ENCODE peak calls at places on chromosomes 2 and 18, in ten cellular contexts. One of them, this sample, is unnamed.
A peak's percentile ranks its signal among the peaks of the same experiment; 100 is the strongest.

GRCh38 chr2:31810200-31810917 is 200.4 kb downstream of the MEMO1 start:
- DNase-seq in GM12865: no peak
- DNase-seq in EL: no peak
- DNase-seq in C1 segment of cervical spinal cord: no peak
- DNase-seq in activated T-cell treated with anti-CD3 and anti-CD28 coated beads, Interleukin-2, amount 50 U/mL, for 72 hours: no peak
- DNase-seq in stimulated activated CD8-positive, alpha-beta memory T cell treated with anti-CD3 and anti-CD28 coated beads, Interleukin-7, amount 100 ng/mL, for 1 hour: no peak
- DNase-seq in activated CD8-positive, alpha-beta memory T cell treated with anti-CD3 and anti-CD28 coated beads, Interleukin-2, amount 10 ng/mL, durations not matched to agents 7 days and 5 days: no peak
- DNase-seq in NCI-H1105 treated with DMSO at 0.1 percent for 48 hours: no peak
- DNase-seq in posterior cingulate gyrus: no peak
- DNase-seq in activated naive CD8-positive, alpha-beta T cell treated with anti-CD3 and anti-CD28 coated beads, Interleukin-2, amount 50 U/mL, for 16 hours: no peak
- DNase-seq in this sample: no peak

GRCh38 chr18:62788891-62789290 is 73.5 kb downstream of the PHLPP1 start:
- DNase-seq in GM12865: no peak
- DNase-seq in stimulated activated CD8-positive, alpha-beta memory T cell treated with anti-CD3 and anti-CD28 coated beads, Interleukin-7, amount 100 ng/mL, for 1 hour: no peak
- DNase-seq in posterior cingulate gyrus: no peak
- DNase-seq in activated T-cell treated with anti-CD3 and anti-CD28 coated beads, Interleukin-2, amount 50 U/mL, for 72 hours: no peak
- DNase-seq in activated naive CD8-positive, alpha-beta T cell treated with anti-CD3 and anti-CD28 coated beads, Interleukin-2, amount 50 U/mL, for 16 hours: no peak
- DNase-seq in activated CD8-positive, alpha-beta memory T cell treated with anti-CD3 and anti-CD28 coated beads, Interleukin-2, amount 10 ng/mL, durations not matched to agents 7 days and 5 days: no peak
- DNase-seq in C1 segment of cervical spinal cord: no peak
- DNase-seq in EL: peak; percentile 13
- DNase-seq in NCI-H1105 treated with DMSO at 0.1 percent for 48 hours: no peak
- DNase-seq in this sample: no peak

GRCh38 chr2:223591596-223591995 is 10.6 kb downstream of the SCG2 start:
- DNase-seq in NCI-H1105 treated with DMSO at 0.1 percent for 48 hours: peak; percentile 88
- DNase-seq in stimulated activated CD8-positive, alpha-beta memory T cell treated with anti-CD3 and anti-CD28 coated beads, Interleukin-7, amount 100 ng/mL, for 1 hour: no peak
- DNase-seq in EL: peak; percentile 43
- DNase-seq in posterior cingulate gyrus: no peak
- DNase-seq in activated T-cell treated with anti-CD3 and anti-CD28 coated beads, Interleukin-2, amount 50 U/mL, for 72 hours: no peak
- DNase-seq in activated naive CD8-positive, alpha-beta T cell treated with anti-CD3 and anti-CD28 coated beads, Interleukin-2, amount 50 U/mL, for 16 hours: no peak
- DNase-seq in C1 segment of cervical spinal cord: no peak
- DNase-seq in activated CD8-positive, alpha-beta memory T cell treated with anti-CD3 and anti-CD28 coated beads, Interleukin-2, amount 10 ng/mL, durations not matched to agents 7 days and 5 days: no peak
- DNase-seq in GM12865: no peak
- DNase-seq in this sample: no peak

GRCh38 chr2:216761119-216761518 is 65.8 kb upstream of the IGFBP5 start:
- DNase-seq in activated naive CD8-positive, alpha-beta T cell treated with anti-CD3 and anti-CD28 coated beads, Interleukin-2, amount 50 U/mL, for 16 hours: no peak
- DNase-seq in stimulated activated CD8-positive, alpha-beta memory T cell treated with anti-CD3 and anti-CD28 coated beads, Interleukin-7, amount 100 ng/mL, for 1 hour: no peak
- DNase-seq in posterior cingulate gyrus: no peak
- DNase-seq in activated CD8-positive, alpha-beta memory T cell treated with anti-CD3 and anti-CD28 coated beads, Interleukin-2, amount 10 ng/mL, durations not matched to agents 7 days and 5 days: no peak
- DNase-seq in C1 segment of cervical spinal cord: no peak
- DNase-seq in EL: no peak
- DNase-seq in GM12865: no peak
- DNase-seq in NCI-H1105 treated with DMSO at 0.1 percent for 48 hours: no peak
- DNase-seq in activated T-cell treated with anti-CD3 and anti-CD28 coated beads, Interleukin-2, amount 50 U/mL, for 72 hours: no peak
- DNase-seq in this sample: no peak

GRCh38 chr18:47427951-47428350 is 176.5 kb upstream of the SKOR2 start:
- DNase-seq in activated T-cell treated with anti-CD3 and anti-CD28 coated beads, Interleukin-2, amount 50 U/mL, for 72 hours: no peak
- DNase-seq in stimulated activated CD8-positive, alpha-beta memory T cell treated with anti-CD3 and anti-CD28 coated beads, Interleukin-7, amount 100 ng/mL, for 1 hour: no peak
- DNase-seq in activated CD8-positive, alpha-beta memory T cell treated with anti-CD3 and anti-CD28 coated beads, Interleukin-2, amount 10 ng/mL, durations not matched to agents 7 days and 5 days: no peak
- DNase-seq in posterior cingulate gyrus: no peak
- DNase-seq in GM12865: no peak
- DNase-seq in C1 segment of cervical spinal cord: no peak
- DNase-seq in activated naive CD8-positive, alpha-beta T cell treated with anti-CD3 and anti-CD28 coated beads, Interleukin-2, amount 50 U/mL, for 16 hours: no peak
- DNase-seq in EL: no peak
- DNase-seq in NCI-H1105 treated with DMSO at 0.1 percent for 48 hours: no peak
- DNase-seq in this sample: no peak

GRCh38 chr2:231058761-231059550 is 2.3 kb downstream of the PSMD1 start:
- DNase-seq in activated T-cell treated with anti-CD3 and anti-CD28 coated beads, Interleukin-2, amount 50 U/mL, for 72 hours: no peak
- DNase-seq in posterior cingulate gyrus: no peak
- DNase-seq in stimulated activated CD8-positive, alpha-beta memory T cell treated with anti-CD3 and anti-CD28 coated beads, Interleukin-7, amount 100 ng/mL, for 1 hour: no peak
- DNase-seq in NCI-H1105 treated with DMSO at 0.1 percent for 48 hours: no peak
- DNase-seq in C1 segment of cervical spinal cord: no peak
- DNase-seq in EL: no peak
- DNase-seq in activated CD8-positive, alpha-beta memory T cell treated with anti-CD3 and anti-CD28 coated beads, Interleukin-2, amount 10 ng/mL, durations not matched to agents 7 days and 5 days: no peak
- DNase-seq in activated naive CD8-positive, alpha-beta T cell treated with anti-CD3 and anti-CD28 coated beads, Interleukin-2, amount 50 U/mL, for 16 hours: no peak
- DNase-seq in GM12865: no peak
- DNase-seq in this sample: no peak

GRCh38 chr2:69118609-69119008 is 105.6 kb downstream of the ANTXR1 start:
- DNase-seq in activated naive CD8-positive, alpha-beta T cell treated with anti-CD3 and anti-CD28 coated beads, Interleukin-2, amount 50 U/mL, for 16 hours: no peak
- DNase-seq in posterior cingulate gyrus: no peak
- DNase-seq in activated CD8-positive, alpha-beta memory T cell treated with anti-CD3 and anti-CD28 coated beads, Interleukin-2, amount 10 ng/mL, durations not matched to agents 7 days and 5 days: no peak
- DNase-seq in EL: no peak
- DNase-seq in C1 segment of cervical spinal cord: no peak
- DNase-seq in GM12865: no peak
- DNase-seq in stimulated activated CD8-positive, alpha-beta memory T cell treated with anti-CD3 and anti-CD28 coated beads, Interleukin-7, amount 100 ng/mL, for 1 hour: no peak
- DNase-seq in activated T-cell treated with anti-CD3 and anti-CD28 coated beads, Interleukin-2, amount 50 U/mL, for 72 hours: no peak
- DNase-seq in NCI-H1105 treated with DMSO at 0.1 percent for 48 hours: no peak
- DNase-seq in this sample: no peak

GRCh38 chr2:216774620-216775019 is 79.3 kb upstream of the IGFBP5 start:
- DNase-seq in activated CD8-positive, alpha-beta memory T cell treated with anti-CD3 and anti-CD28 coated beads, Interleukin-2, amount 10 ng/mL, durations not matched to agents 7 days and 5 days: no peak
- DNase-seq in NCI-H1105 treated with DMSO at 0.1 percent for 48 hours: no peak
- DNase-seq in activated naive CD8-positive, alpha-beta T cell treated with anti-CD3 and anti-CD28 coated beads, Interleukin-2, amount 50 U/mL, for 16 hours: no peak
- DNase-seq in C1 segment of cervical spinal cord: no peak
- DNase-seq in posterior cingulate gyrus: no peak
- DNase-seq in GM12865: no peak
- DNase-seq in activated T-cell treated with anti-CD3 and anti-CD28 coated beads, Interleukin-2, amount 50 U/mL, for 72 hours: no peak
- DNase-seq in stimulated activated CD8-positive, alpha-beta memory T cell treated with anti-CD3 and anti-CD28 coated beads, Interleukin-7, amount 100 ng/mL, for 1 hour: no peak
- DNase-seq in EL: peak; percentile 91
- DNase-seq in this sample: no peak

GRCh38 chr2:60047347-60047746 is 506.1 kb downstream of the BCL11A start:
- DNase-seq in activated T-cell treated with anti-CD3 and anti-CD28 coated beads, Interleukin-2, amount 50 U/mL, for 72 hours: no peak
- DNase-seq in NCI-H1105 treated with DMSO at 0.1 percent for 48 hours: no peak
- DNase-seq in stimulated activated CD8-positive, alpha-beta memory T cell treated with anti-CD3 and anti-CD28 coated beads, Interleukin-7, amount 100 ng/mL, for 1 hour: no peak
- DNase-seq in C1 segment of cervical spinal cord: no peak
- DNase-seq in activated naive CD8-positive, alpha-beta T cell treated with anti-CD3 and anti-CD28 coated beads, Interleukin-2, amount 50 U/mL, for 16 hours: no peak
- DNase-seq in activated CD8-positive, alpha-beta memory T cell treated with anti-CD3 and anti-CD28 coated beads, Interleukin-2, amount 10 ng/mL, durations not matched to agents 7 days and 5 days: no peak
- DNase-seq in EL: no peak
- DNase-seq in posterior cingulate gyrus: no peak
- DNase-seq in GM12865: no peak
- DNase-seq in this sample: no peak

GRCh38 chr2:236417150-236417549 is 152.5 kb upstream of the ACKR3 start:
- DNase-seq in posterior cingulate gyrus: no peak
- DNase-seq in NCI-H1105 treated with DMSO at 0.1 percent for 48 hours: no peak
- DNase-seq in activated T-cell treated with anti-CD3 and anti-CD28 coated beads, Interleukin-2, amount 50 U/mL, for 72 hours: no peak
- DNase-seq in C1 segment of cervical spinal cord: no peak
- DNase-seq in stimulated activated CD8-positive, alpha-beta memory T cell treated with anti-CD3 and anti-CD28 coated beads, Interleukin-7, amount 100 ng/mL, for 1 hour: no peak
- DNase-seq in EL: no peak
- DNase-seq in activated CD8-positive, alpha-beta memory T cell treated with anti-CD3 and anti-CD28 coated beads, Interleukin-2, amount 10 ng/mL, durations not matched to agents 7 days and 5 days: no peak
- DNase-seq in GM12865: no peak
- DNase-seq in activated naive CD8-positive, alpha-beta T cell treated with anti-CD3 and anti-CD28 coated beads, Interleukin-2, amount 50 U/mL, for 16 hours: no peak
- DNase-seq in this sample: no peak

GRCh38 chr2:25187729-25188350 is 19.5 kb upstream of the POMC start:
- DNase-seq in stimulated activated CD8-positive, alpha-beta memory T cell treated with anti-CD3 and anti-CD28 coated beads, Interleukin-7, amount 100 ng/mL, for 1 hour: no peak
- DNase-seq in activated CD8-positive, alpha-beta memory T cell treated with anti-CD3 and anti-CD28 coated beads, Interleukin-2, amount 10 ng/mL, durations not matched to agents 7 days and 5 days: no peak
- DNase-seq in NCI-H1105 treated with DMSO at 0.1 percent for 48 hours: no peak
- DNase-seq in activated T-cell treated with anti-CD3 and anti-CD28 coated beads, Interleukin-2, amount 50 U/mL, for 72 hours: no peak
- DNase-seq in activated naive CD8-positive, alpha-beta T cell treated with anti-CD3 and anti-CD28 coated beads, Interleukin-2, amount 50 U/mL, for 16 hours: no peak
- DNase-seq in EL: no peak
- DNase-seq in posterior cingulate gyrus: no peak
- DNase-seq in GM12865: no peak
- DNase-seq in C1 segment of cervical spinal cord: no peak
- DNase-seq in this sample: no peak

GRCh38 chr2:159695798-159696448 is 16.4 kb upstream of the MARCHF7 start:
- DNase-seq in NCI-H1105 treated with DMSO at 0.1 percent for 48 hours: no peak
- DNase-seq in posterior cingulate gyrus: no peak
- DNase-seq in EL: no peak
- DNase-seq in activated CD8-positive, alpha-beta memory T cell treated with anti-CD3 and anti-CD28 coated beads, Interleukin-2, amount 10 ng/mL, durations not matched to agents 7 days and 5 days: no peak
- DNase-seq in activated naive CD8-positive, alpha-beta T cell treated with anti-CD3 and anti-CD28 coated beads, Interleukin-2, amount 50 U/mL, for 16 hours: no peak
- DNase-seq in C1 segment of cervical spinal cord: no peak
- DNase-seq in stimulated activated CD8-positive, alpha-beta memory T cell treated with anti-CD3 and anti-CD28 coated beads, Interleukin-7, amount 100 ng/mL, for 1 hour: no peak
- DNase-seq in activated T-cell treated with anti-CD3 and anti-CD28 coated beads, Interleukin-2, amount 50 U/mL, for 72 hours: no peak
- DNase-seq in GM12865: no peak
- DNase-seq in this sample: no peak

GRCh38 chr2:19811186-19811585 is 90.6 kb downstream of the TTC32 start:
- DNase-seq in posterior cingulate gyrus: no peak
- DNase-seq in C1 segment of cervical spinal cord: no peak
- DNase-seq in GM12865: no peak
- DNase-seq in activated naive CD8-positive, alpha-beta T cell treated with anti-CD3 and anti-CD28 coated beads, Interleukin-2, amount 50 U/mL, for 16 hours: no peak
- DNase-seq in activated T-cell treated with anti-CD3 and anti-CD28 coated beads, Interleukin-2, amount 50 U/mL, for 72 hours: no peak
- DNase-seq in stimulated activated CD8-positive, alpha-beta memory T cell treated with anti-CD3 and anti-CD28 coated beads, Interleukin-7, amount 100 ng/mL, for 1 hour: no peak
- DNase-seq in NCI-H1105 treated with DMSO at 0.1 percent for 48 hours: no peak
- DNase-seq in EL: no peak
- DNase-seq in activated CD8-positive, alpha-beta memory T cell treated with anti-CD3 and anti-CD28 coated beads, Interleukin-2, amount 10 ng/mL, durations not matched to agents 7 days and 5 days: no peak
- DNase-seq in this sample: no peak

GRCh38 chr2:150142561-150142960 is 344.9 kb downstream of the RND3 start:
- DNase-seq in stimulated activated CD8-positive, alpha-beta memory T cell treated with anti-CD3 and anti-CD28 coated beads, Interleukin-7, amount 100 ng/mL, for 1 hour: no peak
- DNase-seq in activated T-cell treated with anti-CD3 and anti-CD28 coated beads, Interleukin-2, amount 50 U/mL, for 72 hours: no peak
- DNase-seq in activated naive CD8-positive, alpha-beta T cell treated with anti-CD3 and anti-CD28 coated beads, Interleukin-2, amount 50 U/mL, for 16 hours: no peak
- DNase-seq in EL: peak; percentile 90
- DNase-seq in NCI-H1105 treated with DMSO at 0.1 percent for 48 hours: no peak
- DNase-seq in activated CD8-positive, alpha-beta memory T cell treated with anti-CD3 and anti-CD28 coated beads, Interleukin-2, amount 10 ng/mL, durations not matched to agents 7 days and 5 days: no peak
- DNase-seq in posterior cingulate gyrus: no peak
- DNase-seq in GM12865: no peak
- DNase-seq in C1 segment of cervical spinal cord: no peak
- DNase-seq in this sample: no peak

GRCh38 chr2:67616749-67617148 is 219.6 kb downstream of the ETAA1 start:
- DNase-seq in activated CD8-positive, alpha-beta memory T cell treated with anti-CD3 and anti-CD28 coated beads, Interleukin-2, amount 10 ng/mL, durations not matched to agents 7 days and 5 days: no peak
- DNase-seq in NCI-H1105 treated with DMSO at 0.1 percent for 48 hours: no peak
- DNase-seq in stimulated activated CD8-positive, alpha-beta memory T cell treated with anti-CD3 and anti-CD28 coated beads, Interleukin-7, amount 100 ng/mL, for 1 hour: no peak
- DNase-seq in GM12865: peak; percentile 1
- DNase-seq in activated T-cell treated with anti-CD3 and anti-CD28 coated beads, Interleukin-2, amount 50 U/mL, for 72 hours: no peak
- DNase-seq in C1 segment of cervical spinal cord: no peak
- DNase-seq in posterior cingulate gyrus: no peak
- DNase-seq in activated naive CD8-positive, alpha-beta T cell treated with anti-CD3 and anti-CD28 coated beads, Interleukin-2, amount 50 U/mL, for 16 hours: no peak
- DNase-seq in EL: peak; percentile 43
- DNase-seq in this sample: no peak

This sample was measured in occipital lobe.